ENCODE peak calls at places on chromosomes 2 and 18, in seven cellular contexts. X is effector memory CD8-positive, alpha-beta T cell; P is EH; D is HT-29; V is GM23338; F is M059J; L is sciatic nerve. J is an unnamed sample.

GRCh38 chr2:191622374-191623320 is 55.3 kb upstream of the NABP1 start:
- DNase-seq in D (peak; percentile 37), P (no peak), V (no peak), X (no peak), F (no peak), L (no peak), J (no peak)

GRCh38 chr18:47582055-47582454 is 330.6 kb upstream of the SKOR2 start:
- DNase-seq in P (no peak), D (no peak), F (no peak), X (no peak), L (no peak), V (no peak), J (no peak)

GRCh38 chr2:36539631-36540030 is 58.3 kb downstream of the FEZ2 start:
- DNase-seq in P (peak; percentile 85), X (no peak), F (peak; percentile 62), D (no peak), L (no peak), V (no peak), J (no peak)

GRCh38 chr18:21257383-21257782 is 15.4 kb downstream of the GREB1L start:
- DNase-seq in X (no peak), D (no peak), F (peak; percentile 53), V (no peak), P (peak; percentile 66), L (no peak), J (no peak)

GRCh38 chr2:64869126-64869525 is 120.1 kb upstream of the SLC1A4 start:
- DNase-seq in X (no peak), V (peak; percentile 27), D (no peak), P (no peak), F (no peak), L (no peak), J (no peak)

GRCh38 chr2:2229898-2230817 is 100.9 kb downstream of the MYT1L start:
- DNase-seq in P (peak; percentile 11), F (peak; percentile 30), L (no peak), V (no peak), X (no peak), D (peak; percentile 5), J (no peak)

GRCh38 chr2:240643811-240644150 is 18.5 kb downstream of the GPR35 start:
- DNase-seq in L (no peak), D (no peak), V (no peak), P (no peak), X (no peak), F (no peak), J (no peak)

GRCh38 chr18:29377346-29377745 is 1200.4 kb upstream of the CDH2 start:
- DNase-seq in P (no peak), X (no peak), F (no peak), D (no peak), L (no peak), V (no peak), J (no peak)

GRCh38 chr2:241842067-241842415 is 16.7 kb downstream of the PDCD1 start:
- DNase-seq in X (no peak), F (no peak), P (no peak), D (no peak), V (no peak), L (no peak), J (no peak)

GRCh38 chr2:164538250-164538866 is 82.9 kb downstream of the GRB14 start:
- DNase-seq in P (peak; percentile 54), L (no peak), X (no peak), V (peak; percentile 75), D (peak; percentile 70), F (peak; percentile 46), J (no peak)

GRCh38 chr2:97757062-97757461 is 43.7 kb downstream of the ZAP70 start:
- DNase-seq in P (no peak), X (no peak), F (no peak), V (no peak), L (no peak), D (no peak), J (no peak)

GRCh38 chr2:9238927-9239326 is 32.3 kb downstream of the ASAP2 start:
- DNase-seq in L (no peak), V (no peak), F (no peak), P (no peak), X (no peak), D (no peak), J (no peak)

GRCh38 chr2:147008481-147008880 is 836.3 kb upstream of the ACVR2A start:
- DNase-seq in D (no peak), X (no peak), L (no peak), V (no peak), P (no peak), F (no peak), J (no peak)

GRCh38 chr2:43818761-43819160 is 19.9 kb downstream of the ABCG5 start:
- DNase-seq in V (no peak), D (peak; percentile 66), P (peak; percentile 42), X (no peak), L (peak; percentile 66), F (peak; percentile 71), J (no peak)

GRCh38 chr18:12657048-12657848 is 659 bp downstream of the SPIRE1 start:
- DNase-seq in D (no peak), F (peak; percentile 39), V (peak; percentile 50), L (peak; percentile 70), X (peak; percentile 8), P (peak; percentile 57), J (peak; percentile 70)

GRCh38 chr2:241794250-241794823 is 14.7 kb upstream of the NEU4 start:
- DNase-seq in P (no peak), V (no peak), X (peak; percentile 0), F (no peak), D (no peak), L (no peak), J (no peak)

GRCh38 chr18:74331404-74331803 is 15.8 kb downstream of the C18orf63 start:
- DNase-seq in V (peak; percentile 38), X (no peak), F (peak; percentile 46), D (peak; percentile 25), L (no peak), P (peak; percentile 58), J (no peak)

GRCh38 chr2:104406273-104406726 is 447.6 kb upstream of the POU3F3 start:
- DNase-seq in L (no peak), P (no peak), X (no peak), D (peak; percentile 12), F (no peak), V (no peak), J (no peak)

GRCh38 chr2:239749272-239749873 is 275.8 kb downstream of the NDUFA10 start:
- DNase-seq in V (no peak), L (no peak), X (no peak), F (no peak), D (no peak), P (no peak), J (no peak)

GRCh38 chr2:181305151-181306123 is 151.7 kb upstream of the ITGA4 start:
- DNase-seq in D (no peak), F (no peak), L (no peak), V (peak; percentile 25), X (no peak), P (no peak), J (no peak)

GRCh38 chr2:7022956-7023467 is 105.8 kb downstream of the RNF144A start:
- DNase-seq in D (no peak), L (no peak), V (no peak), P (peak; percentile 1), X (no peak), F (no peak), J (no peak)

GRCh38 chr2:102622646-102623045 is 3.3 kb downstream of the SLC9A2 start:
- DNase-seq in F (no peak), V (no peak), L (no peak), D (no peak), P (no peak), X (no peak), J (no peak)

GRCh38 chr2:47309952-47310800 is 92.8 kb upstream of the MSH2 start:
- DNase-seq in F (no peak), D (peak; percentile 19), L (peak; percentile 51), X (no peak), P (no peak), V (peak; percentile 15), J (no peak)

J was measured in type B pancreatic cell.